ENCODE peak calls at places on chromosomes 13 and 19, in eight cellular contexts. D is substantia nigra; A is CD14-positive monocyte; Y is IMR-90; X is germinal center; S is Peyer's patch; T is fibroblast of pulmonary artery; L is stimulated activated CD4-positive, alpha-beta T cell treated with anti-CD3 and anti-CD28 coated beads, Interleukin-15, amount 100 ng/mL, for 24 hours. P is an unnamed sample.

GRCh38 chr19:1136201-1136600 is 32.4 kb downstream of the GPX4 start:
- DNase-seq in D (no peak), A (no peak), Y (no peak), X (no peak), S (peak), T (no peak), L (no peak), P (no peak)

GRCh38 chr19:39341122-39341719 is 1.0 kb upstream of the SAMD4B start:
- DNase-seq in D (no peak), A (no peak), Y (no peak), X (no peak), S (no peak), T (no peak), L (peak), P (peak)

GRCh38 chr19:5578094-5578846 is 10.5 kb upstream of the TINCR start:
- DNase-seq in D (peak), A (no peak), Y (peak), X (peak), S (peak), T (peak), L (peak), P (peak)

GRCh38 chr19:7973883-7974282 is 30.4 kb upstream of the TIMM44 start:
- DNase-seq in D (peak), A (no peak), Y (no peak), X (no peak), S (no peak), T (no peak), L (no peak), P (no peak)

GRCh38 chr19:29832801-29833200 is 21.0 kb downstream of the CCNE1 start:
- DNase-seq in D (no peak), A (peak), Y (no peak), X (no peak), S (no peak), T (no peak), L (no peak), P (no peak)

GRCh38 chr19:10580979-10581631 is 6.0 kb downstream of the AP1M2 start:
- DNase-seq in D (peak), A (peak), Y (peak), X (peak), S (peak), T (peak), L (peak), P (peak)

GRCh38 chr13:110326263-110326904 is 19.3 kb downstream of the COL4A2 start:
- DNase-seq in D (no peak), A (no peak), Y (no peak), X (no peak), S (no peak), T (no peak), L (no peak), P (no peak)

GRCh38 chr19:37933965-37934364 is 27.0 kb downstream of the SIPA1L3 start:
- DNase-seq in D (no peak), A (no peak), Y (peak), X (no peak), S (peak), T (peak), L (no peak), P (no peak)

GRCh38 chr19:14322889-14323463 is 58.3 kb upstream of the ADGRE5 start:
- DNase-seq in D (no peak), A (no peak), Y (no peak), X (no peak), S (no peak), T (no peak), L (no peak), P (no peak)

GRCh38 chr19:7516878-7517277 is 975 bp downstream of the ZNF358 start:
- DNase-seq in D (no peak), A (no peak), Y (no peak), X (no peak), S (no peak), T (no peak), L (no peak), P (no peak)

GRCh38 chr13:41568990-41569387 is 111.6 kb downstream of the RGCC start:
- DNase-seq in D (no peak), A (no peak), Y (peak), X (no peak), S (no peak), T (peak), L (no peak), P (no peak)

GRCh38 chr19:6233827-6234511 is 45.8 kb downstream of the MLLT1 start:
- DNase-seq in D (no peak), A (peak), Y (no peak), X (no peak), S (peak), T (peak), L (no peak), P (no peak)

GRCh38 chr19:43438291-43439162 is 23.8 kb downstream of the TEX101 start:
- DNase-seq in D (no peak), A (no peak), Y (peak), X (no peak), S (peak), T (peak), L (peak), P (peak)

GRCh38 chr13:94323746-94324408 is 155.6 kb downstream of the DCT start:
- DNase-seq in D (no peak), A (no peak), Y (no peak), X (peak), S (no peak), T (no peak), L (no peak), P (no peak)

GRCh38 chr19:11295665-11296245 is at the start of gene TSPAN16:
- DNase-seq in D (no peak), A (no peak), Y (no peak), X (no peak), S (no peak), T (no peak), L (no peak), P (no peak)

GRCh38 chr13:87954116-87954515 is 282.9 kb downstream of the SLITRK5 start:
- DNase-seq in D (no peak), A (no peak), Y (no peak), X (no peak), S (no peak), T (peak), L (no peak), P (no peak)

GRCh38 chr19:4075373-4075772 is 8.7 kb upstream of the ZBTB7A start:
- DNase-seq in D (no peak), A (peak), Y (no peak), X (no peak), S (no peak), T (no peak), L (no peak), P (no peak)

GRCh38 chr19:54574527-54575056 is 1.0 kb downstream of the LILRA2 start:
- DNase-seq in D (no peak), A (no peak), Y (no peak), X (no peak), S (no peak), T (no peak), L (no peak), P (no peak)

GRCh38 chr19:42471554-42472249 is 29.0 kb upstream of the CXCL17 start:
- DNase-seq in D (no peak), A (no peak), Y (peak), X (no peak), S (no peak), T (peak), L (no peak), P (no peak)

GRCh38 chr13:50713849-50714248 is 129.6 kb downstream of the DLEU7 start:
- DNase-seq in D (no peak), A (peak), Y (peak), X (no peak), S (no peak), T (peak), L (peak), P (peak)

GRCh38 chr13:48161530-48162179 is 66.8 kb upstream of the MED4 start:
- DNase-seq in D (peak), A (peak), Y (no peak), X (no peak), S (no peak), T (no peak), L (no peak), P (no peak)

GRCh38 chr13:43227721-43228120 is 204.3 kb downstream of the DNAJC15 start:
- DNase-seq in D (no peak), A (no peak), Y (peak), X (no peak), S (no peak), T (peak), L (no peak), P (no peak)

GRCh38 chr13:99983401-99984133 is 2.0 kb downstream of the ZIC2 start:
- DNase-seq in D (no peak), A (no peak), Y (no peak), X (no peak), S (no peak), T (no peak), L (no peak), P (no peak)

GRCh38 chr13:63274772-63275171 is 1859.1 kb upstream of the PCDH20 start:
- DNase-seq in D (no peak), A (no peak), Y (no peak), X (no peak), S (no peak), T (no peak), L (no peak), P (no peak)

GRCh38 chr13:39777527-39778061 is 122.1 kb downstream of the COG6 start:
- DNase-seq in D (no peak), A (no peak), Y (peak), X (peak), S (no peak), T (peak), L (peak), P (peak)

GRCh38 chr19:55240713-55241020 is 12.1 kb upstream of the TMEM86B start:
- DNase-seq in D (no peak), A (no peak), Y (no peak), X (no peak), S (no peak), T (no peak), L (no peak), P (no peak)

GRCh38 chr19:1069009-1069779 is 2.2 kb downstream of the ARHGAP45 start:
- DNase-seq in D (peak), A (peak), Y (no peak), X (peak), S (no peak), T (no peak), L (peak), P (no peak)

GRCh38 chr13:77898097-77898496 is 20.5 kb downstream of the EDNRB start:
- DNase-seq in D (no peak), A (no peak), Y (peak), X (no peak), S (no peak), T (peak), L (no peak), P (no peak)

GRCh38 chr19:4909172-4909896 is at the start of gene UHRF1:
- DNase-seq in D (no peak), A (no peak), Y (no peak), X (peak), S (peak), T (no peak), L (peak), P (peak)

GRCh38 chr13:47798194-47798593 is 202.9 kb downstream of the SUCLA2 start:
- DNase-seq in D (no peak), A (no peak), Y (no peak), X (no peak), S (no peak), T (no peak), L (no peak), P (no peak)

GRCh38 chr13:112747256-112747655 is 57.4 kb downstream of the ATP11A start:
- DNase-seq in D (peak), A (no peak), Y (no peak), X (no peak), S (no peak), T (no peak), L (no peak), P (no peak)

GRCh38 chr13:28494861-28495585 is at the start of gene FLT1:
- DNase-seq in D (no peak), A (no peak), Y (peak), X (peak), S (no peak), T (peak), L (peak), P (peak)

GRCh38 chr19:54696117-54696548 is 28.1 kb upstream of the KIR3DL3 start:
- DNase-seq in D (no peak), A (no peak), Y (no peak), X (no peak), S (no peak), T (no peak), L (no peak), P (no peak)